ENCODE peak calls at places on chromosomes 1 and 21, in four cellular contexts. N, V, Z and M are unnamed samples. For H3K36me3, the result is how much of the 10 kb centered on the place peaks cover.

GRCh38 chr21:29145354-29145782 is 14.9 kb downstream of the MAP3K7CL start:
- DNase-seq in N (no peak), V (no peak), Z (no peak), M (no peak)

GRCh38 chr1:51270751-51271150 is 34.7 kb downstream of the RNF11 start:
- DNase-seq in V (no peak), Z (no peak), N (no peak), M (no peak)

GRCh38 chr1:33763406-33763805 is 100.5 kb upstream of the HMGB4 start:
- DNase-seq in N (no peak), Z (no peak), V (no peak), M (no peak)

GRCh38 chr1:21823980-21824702 is 12.1 kb downstream of the LDLRAD2 start:
- DNase-seq in N (no peak), V (no peak), Z (no peak), M (no peak)

GRCh38 chr1:54569339-54569738 is 21.3 kb downstream of the ACOT11 start:
- DNase-seq in Z (no peak), N (no peak), V (peak), M (peak)

GRCh38 chr21:33327792-33328433 is 3.1 kb downstream of the IFNAR1 start:
- DNase-seq in V (no peak), Z (no peak), N (no peak), M (no peak)

GRCh38 chr1:22879445-22879844 is 93.2 kb downstream of the LACTBL1 start:
- DNase-seq in N (no peak), Z (no peak), V (no peak), M (no peak)

GRCh38 chr1:115084902-115085505 is 4.3 kb downstream of the TSPAN2 start:
- DNase-seq in V (no peak), N (no peak), Z (peak), M (no peak)

GRCh38 chr1:91099746-91100621 is 78.1 kb upstream of the ZNF644 start:
- DNase-seq in Z (no peak), N (no peak), V (no peak), M (no peak)

GRCh38 chr1:208219659-208220282 is 24.4 kb downstream of the PLXNA2 start:
- DNase-seq in V (peak), Z (peak), N (no peak), M (no peak)

GRCh38 chr21:43287111-43287973 is 118.5 kb downstream of the CRYAA start:
- DNase-seq in V (no peak), N (no peak), Z (no peak), M (peak)

GRCh38 chr1:8077120-8077573 is 51.0 kb upstream of the ERRFI1 start:
- DNase-seq in Z (peak), V (peak), N (no peak), M (no peak)

GRCh38 chr1:168379110-168379860 is 98.6 kb downstream of the TBX19 start:
- DNase-seq in N (no peak), Z (no peak), V (no peak), M (no peak)

GRCh38 chr1:215923129-215923824 is 356.2 kb downstream of the KCTD3 start:
- DNase-seq in V (no peak), N (no peak), Z (no peak), M (no peak)

GRCh38 chr1:212987702-212988322 is 27.9 kb downstream of the ANGEL2 start:
- DNase-seq in V (no peak), N (no peak), Z (no peak), M (no peak)

DNA sequence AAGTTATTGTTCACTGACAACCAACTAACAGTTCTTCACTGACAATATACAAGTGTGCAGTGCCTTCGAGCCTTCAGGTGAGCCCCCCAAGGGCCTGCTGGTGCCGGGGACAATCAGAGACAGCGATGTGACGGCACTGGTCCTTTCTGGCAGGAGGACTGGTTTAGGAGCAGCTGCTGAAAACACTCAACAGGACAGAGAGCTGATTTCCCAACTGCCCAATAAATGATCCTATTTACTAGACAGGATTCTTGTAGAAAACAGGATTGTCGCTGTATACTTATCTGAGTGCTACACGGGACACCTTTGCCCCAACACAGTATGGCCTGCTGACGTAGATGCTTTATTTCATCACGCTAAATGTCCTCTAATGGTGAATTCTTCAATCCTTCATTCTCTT is 65.4 kb downstream of the TP53BP2 start:
- DNase-seq in Z (no peak), V (no peak), N (no peak), M (no peak)
- H3K36me3 ChIP-seq in Z (under half), V (half or more), N (half or more), M (under half)

GRCh38 chr21:45592626-45593134 is 50.4 kb upstream of the SLC19A1 start:
- DNase-seq in Z (no peak), V (no peak), N (no peak), M (peak)
- TF ChIP-seq POLR2A in Z (no peak), V (no peak), N (no peak), M (no peak)

DNA sequence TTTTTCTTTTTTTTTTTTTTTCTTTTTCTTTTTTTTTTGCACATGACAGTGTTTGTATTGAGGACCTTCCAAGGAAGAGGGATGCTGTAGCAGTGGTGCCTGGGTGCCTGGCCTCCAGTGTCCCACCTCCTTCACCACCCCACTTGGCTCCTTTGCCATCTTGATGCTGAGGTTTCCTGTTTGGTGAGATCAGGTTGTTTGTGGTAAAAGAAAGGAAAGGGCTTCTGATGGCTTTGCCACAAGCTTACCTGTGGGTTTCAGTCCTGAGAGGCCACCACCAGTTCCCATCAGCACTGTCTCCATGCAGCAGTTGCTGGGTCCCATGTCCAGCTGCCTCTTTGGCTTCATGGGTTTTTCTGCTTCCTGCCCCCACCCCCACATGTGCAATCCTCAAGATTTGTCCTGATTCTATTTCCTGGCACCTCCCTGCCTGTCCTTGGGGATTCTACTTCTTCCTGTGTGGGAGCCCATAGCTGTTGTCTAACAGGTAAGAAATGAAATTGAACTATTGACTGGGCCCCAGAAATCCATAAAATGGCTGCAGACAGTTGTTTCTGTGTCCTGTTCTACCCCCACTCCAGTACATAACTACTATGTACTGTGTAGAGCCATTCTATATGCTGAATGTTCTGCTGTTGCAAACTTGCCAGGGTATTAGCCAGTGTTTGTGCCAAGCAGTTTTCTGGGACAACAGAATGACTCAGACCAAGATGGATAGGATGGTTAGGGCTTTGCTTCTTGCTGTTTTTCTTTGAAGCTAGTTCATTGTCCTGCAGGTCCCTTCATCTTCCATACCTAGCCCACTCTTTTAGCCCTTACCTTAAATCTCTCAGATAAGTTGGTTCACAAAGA is 4.2 kb upstream of the CCDC28B start:
- DNase-seq in Z (no peak), N (no peak), V (no peak), M (peak)
- H3K27ac ChIP-seq in Z (no peak), N (no peak), V (no peak), M (no peak)

GRCh38 chr1:12178511-12178910 is 11.7 kb downstream of the TNFRSF1B start:
- DNase-seq in Z (no peak), N (no peak), V (no peak), M (no peak)
- H3K36me3 ChIP-seq in Z (under half), N (under half), V (under half), M (under half)

DNA sequence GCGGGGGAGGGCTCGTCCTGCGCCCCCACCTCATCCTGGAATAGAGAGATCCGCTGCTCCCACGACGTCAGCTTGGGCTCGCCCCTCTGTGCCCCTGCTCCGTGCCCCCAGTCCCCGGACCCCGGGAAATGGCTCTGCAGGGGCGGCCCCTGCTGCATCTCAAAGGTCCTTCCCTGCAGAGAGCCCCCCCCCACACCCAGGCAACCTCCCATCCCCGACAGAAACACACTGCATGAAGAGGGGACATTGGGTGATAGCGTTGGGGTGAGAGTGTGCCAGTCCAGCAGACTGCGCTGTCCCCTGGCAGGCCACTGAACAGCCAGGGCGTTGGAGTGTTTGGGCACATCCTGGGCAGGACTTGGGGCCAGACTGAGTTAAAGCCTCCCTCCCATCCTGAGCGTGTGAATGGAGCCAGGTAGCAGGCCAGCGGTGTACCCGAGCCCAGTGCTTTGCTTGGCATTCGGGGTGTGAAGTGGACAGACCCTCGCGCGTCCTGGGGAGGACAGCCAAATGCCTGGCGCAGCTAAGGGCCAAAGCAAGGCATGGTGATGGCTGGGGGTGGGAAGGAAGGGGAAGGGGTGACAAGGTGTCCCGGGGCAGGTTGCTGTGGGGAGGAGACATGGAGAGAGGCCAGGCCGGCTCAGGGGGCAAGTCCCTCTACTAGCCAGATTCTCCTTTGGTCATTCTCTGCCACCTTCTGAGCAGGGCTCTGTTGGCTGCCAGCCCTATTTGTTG is 633 bp upstream of the ETNK2 start:
- DNase-seq in Z (peak), N (no peak), V (no peak), M (no peak)
- TF ChIP-seq POLR2A in Z (no peak), N (no peak), V (no peak), M (no peak)

GRCh38 chr21:44449473-44450363 is 5.6 kb upstream of the LRRC3 start:
- DNase-seq in Z (no peak), N (no peak), V (peak), M (peak)
- H3K27ac ChIP-seq in Z (no peak), N (no peak), V (no peak), M (no peak)

GRCh38 chr1:237701534-237701933 is 189.2 kb downstream of the ZP4 start:
- DNase-seq in N (no peak), Z (no peak), V (no peak), M (no peak)
- H3K36me3 ChIP-seq in N (under half), Z (under half), V (half or more), M (under half)

DNA sequence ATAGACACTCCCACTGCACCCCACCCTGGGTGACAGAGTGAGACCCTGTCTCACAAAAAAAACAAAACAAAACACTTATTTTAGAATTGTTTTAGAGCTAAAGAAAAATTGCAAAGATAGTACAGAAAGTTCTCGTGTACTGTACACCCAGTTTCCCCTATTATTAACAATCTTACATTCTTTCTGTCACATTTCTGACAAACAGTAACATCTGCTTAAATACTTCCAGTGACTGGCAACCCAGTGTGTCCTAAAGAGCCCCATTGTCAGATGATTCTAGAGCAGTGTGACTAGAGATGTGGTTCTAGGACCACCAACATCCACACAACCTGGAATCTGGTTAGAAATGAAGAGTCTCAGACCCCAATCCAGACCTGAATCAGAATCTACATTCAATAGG is 90.5 kb downstream of the LEPR start:
- DNase-seq in V (no peak), Z (no peak), N (no peak), M (no peak)
- TF ChIP-seq POLR2A in V (no peak), Z (no peak), N (no peak), M (no peak)

GRCh38 chr1:185155600-185156320 is 993 bp downstream of the TRMT1L start:
- DNase-seq in Z (no peak), V (no peak), N (no peak), M (no peak)

GRCh38 chr1:185152187-185152767 is 4.5 kb downstream of the TRMT1L start:
- DNase-seq in V (no peak), Z (no peak), N (no peak), M (no peak)

GRCh38 chr1:185156321-185156853 is 366 bp downstream of the TRMT1L start:
- DNase-seq in Z (no peak), N (no peak), V (no peak), M (peak)

GRCh38 chr1:185156854-185157598 is at the start of the genes SWT1 and TRMT1L:
- DNase-seq in Z (peak), V (peak), N (peak), M (peak)

GRCh38 chr1:185154912-185155513 is 1.7 kb downstream of the TRMT1L start:
- DNase-seq in N (no peak), V (no peak), Z (no peak), M (no peak)
- H3K27ac ChIP-seq in N (peak), V (peak), Z (peak), M (peak)